ENCODE peak calls at places on chromosomes 16 and 17, in ten cellular contexts. L is cardiac muscle cell, C is colonic mucosa, D is psoas muscle, M is gastrocnemius medialis, X is thoracic aorta, K is dorsolateral prefrontal cortex, U is breast epithelium, R is IMR-90, V is PC-9. B is an unnamed sample.

GRCh38 chr16:22192261-22193133 is 13.6 kb upstream of the EEF2K start:
- DNase-seq in C (peak; percentile 84), D (peak; percentile 86), K (peak; percentile 65), L (peak; percentile 26), R (peak; percentile 91), U (peak; percentile 78), X (peak; percentile 22), V (peak; percentile 46), M (peak; percentile 84), B (peak; percentile 82)

GRCh38 chr16:2388875-2389433 is 40.3 kb upstream of the CCNF start:
- DNase-seq in V (no peak), D (no peak), L (no peak), U (no peak), K (no peak), X (no peak), R (peak; percentile 82), C (peak; percentile 17), M (no peak), B (no peak)

GRCh38 chr17:48545022-48545376 is at the start of gene HOXB2:
- DNase-seq in X (no peak), V (no peak), M (no peak), D (no peak), R (peak; percentile 77), C (no peak), L (peak; percentile 67), U (no peak), K (no peak), B (no peak)

GRCh38 chr17:65530985-65531507 is 30.4 kb downstream of the AXIN2 start:
- DNase-seq in C (no peak), K (no peak), U (no peak), R (peak; percentile 88), M (no peak), D (no peak), V (peak; percentile 16), L (peak; percentile 48), X (no peak), B (no peak)

GRCh38 chr17:6084226-6085161 is 14.3 kb downstream of the WSCD1 start:
- DNase-seq in V (no peak), D (peak; percentile 80), K (peak; percentile 92), L (no peak), R (no peak), M (peak; percentile 76), C (no peak), U (no peak), X (no peak), B (no peak)

GRCh38 chr17:44829558-44830358 is at the start of gene GJC1:
- DNase-seq in D (no peak), U (no peak), M (no peak), K (no peak), V (no peak), R (no peak), X (no peak), C (no peak), L (peak; percentile 61), B (no peak)

GRCh38 chr16:10256855-10257641 is 74.8 kb upstream of the GRIN2A start:
- DNase-seq in D (peak; percentile 26), L (peak; percentile 53), C (peak; percentile 27), K (no peak), U (peak; percentile 55), X (no peak), R (no peak), M (no peak), V (no peak), B (no peak)

GRCh38 chr16:50645858-50646257 is 35.3 kb downstream of the SNX20 start:
- DNase-seq in R (no peak), U (no peak), K (no peak), C (no peak), X (no peak), L (no peak), V (no peak), M (no peak), D (no peak), B (no peak)

DNA sequence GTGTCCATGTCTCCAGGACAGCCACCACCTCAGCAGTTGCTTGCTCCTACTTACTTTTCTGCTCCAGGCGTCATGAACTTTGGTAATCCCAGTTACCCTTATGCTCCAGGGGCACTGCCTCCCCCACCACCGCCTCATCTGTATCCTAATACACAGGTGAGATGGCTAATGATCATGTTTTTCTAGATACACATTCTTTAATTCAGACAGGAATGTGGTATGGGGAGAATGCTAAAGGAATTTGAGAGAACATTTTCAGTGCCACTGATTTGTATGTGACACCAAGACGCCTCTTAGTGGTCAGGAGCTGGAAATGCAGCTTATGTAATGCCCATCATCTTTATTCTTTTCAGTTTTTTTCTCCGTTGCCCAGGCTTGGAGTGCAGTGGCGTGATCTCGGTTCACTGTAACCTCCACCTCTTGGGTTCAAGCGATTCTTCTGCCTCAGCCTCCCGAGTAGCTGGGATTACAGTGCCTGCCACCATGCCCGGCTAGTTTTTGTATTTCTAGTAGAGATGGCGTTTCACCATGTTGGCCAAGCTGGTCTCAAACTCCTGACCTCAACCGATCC is 8.9 kb upstream of the RAPGEFL1 start:
- DNase-seq in V (peak; percentile 92), U (no peak), M (no peak), C (peak; percentile 41), L (peak; percentile 78), R (peak; percentile 69), D (no peak), X (no peak), K (no peak), B (no peak)
- TF ChIP-seq CTCF in V (peak; percentile 90), U (peak; percentile 95), M (peak; percentile 84), C (peak; percentile 74), L (peak; percentile 70), R (peak; percentile 76), D (peak; percentile 81), X (peak; percentile 83), K (peak; percentile 85), B (peak; percentile 86)

GRCh38 chr16:1174477-1175357 is 21.8 kb downstream of the CACNA1H start:
- DNase-seq in C (no peak), L (no peak), K (no peak), M (no peak), D (no peak), R (peak; percentile 51), V (no peak), X (no peak), U (no peak), B (no peak)

GRCh38 chr16:1177053-1177452 is 24.1 kb downstream of the CACNA1H start:
- DNase-seq in V (no peak), K (no peak), X (no peak), D (no peak), R (no peak), M (no peak), U (no peak), L (no peak), C (no peak), B (no peak)

GRCh38 chr16:1175566-1176279 is 22.8 kb downstream of the CACNA1H start:
- DNase-seq in V (no peak), K (no peak), D (no peak), M (no peak), R (peak; percentile 52), L (no peak), X (no peak), C (no peak), U (no peak), B (no peak)

GRCh38 chr16:1177750-1178149 is 24.8 kb downstream of the CACNA1H start:
- DNase-seq in R (no peak), X (no peak), D (no peak), M (no peak), U (no peak), K (no peak), C (no peak), L (no peak), V (no peak), B (no peak)

DNA sequence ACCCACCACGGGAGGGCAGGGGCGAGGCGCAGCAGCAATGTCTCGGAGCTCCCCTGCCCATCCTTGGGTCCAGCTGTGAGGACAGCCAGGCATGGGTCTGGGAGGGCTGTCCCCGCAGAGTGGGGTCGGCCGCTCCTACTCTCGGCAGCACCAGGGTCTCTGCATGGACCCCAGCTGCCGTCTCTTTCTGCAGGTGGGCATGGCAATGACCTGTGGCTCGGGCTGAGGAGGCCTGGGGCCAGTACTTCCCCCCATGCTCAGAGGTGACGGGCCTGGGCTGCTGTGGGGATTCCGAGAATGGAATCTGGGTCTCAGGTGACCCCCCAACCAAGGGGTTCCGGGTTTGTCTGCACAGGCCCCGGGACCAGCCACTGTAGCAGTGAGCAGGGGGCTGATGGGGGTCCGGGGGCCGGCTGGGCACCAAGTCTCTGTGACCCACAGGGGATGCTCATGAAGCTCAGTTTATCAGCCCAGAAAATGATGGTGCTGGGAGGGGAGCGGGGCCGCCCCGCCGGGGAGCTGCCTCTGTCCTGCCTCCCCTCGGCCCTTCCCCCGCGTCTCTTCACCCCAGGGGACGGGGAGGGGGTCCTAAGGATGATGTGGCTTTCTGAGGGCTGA is 23.5 kb downstream of the CACNA1H start:
- DNase-seq in C (no peak), R (no peak), V (no peak), D (no peak), U (no peak), L (no peak), K (no peak), M (no peak), X (no peak), B (no peak)
- H3K27ac ChIP-seq in C (no peak overlapping the region), R (no peak overlapping the region), V (no peak overlapping the region), D (no peak overlapping the region), U (no peak overlapping the region), L (no peak overlapping the region), K (no peak overlapping the region), M (no peak overlapping the region), X (no peak overlapping the region), B (no peak overlapping the region)

DNA sequence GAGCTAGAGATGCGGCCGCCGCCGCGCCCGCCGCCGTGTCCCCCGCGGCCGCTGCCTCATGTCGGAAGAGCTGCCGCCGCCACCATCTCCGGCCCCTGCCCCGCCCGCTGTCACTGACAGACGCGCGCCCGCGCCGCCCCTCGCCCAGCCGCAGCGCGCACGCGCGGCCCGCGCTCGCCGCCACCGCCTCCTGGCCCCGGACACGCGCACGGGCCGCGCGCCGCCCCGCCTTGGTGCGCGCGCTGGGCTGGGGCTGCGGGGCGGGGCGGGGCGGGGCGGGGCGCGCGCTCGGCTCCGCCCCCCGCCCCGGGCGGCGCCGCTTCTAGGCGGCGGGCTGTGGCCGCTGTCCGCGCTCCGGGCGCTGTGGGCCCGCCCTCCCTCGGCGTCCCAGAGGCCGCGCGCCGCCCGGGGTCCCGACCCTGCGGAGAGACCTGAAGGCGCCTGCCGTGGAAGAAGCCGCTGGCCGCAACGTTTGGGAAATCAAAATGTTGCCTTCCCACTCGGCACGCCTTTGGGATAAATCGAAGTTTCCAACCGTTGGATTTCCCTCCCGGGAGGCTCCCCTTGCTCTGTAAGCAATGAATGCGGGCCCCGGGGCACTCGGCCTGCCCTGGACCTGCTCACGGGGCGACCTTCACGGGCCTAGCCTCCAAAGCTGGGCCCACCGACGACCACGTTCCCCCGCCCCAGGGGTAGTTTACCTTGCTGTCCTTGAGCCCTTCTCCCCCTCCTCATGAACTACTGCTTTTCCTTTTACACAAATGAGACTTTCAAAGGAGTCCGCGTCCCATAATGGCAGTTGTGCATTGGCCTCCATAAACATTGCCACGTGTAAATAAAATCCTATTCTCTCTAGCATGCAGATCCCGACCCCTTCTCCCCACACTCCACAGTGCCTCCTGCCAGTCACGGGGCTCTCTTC is at the start of gene ADCY9:
- DNase-seq in L (peak; percentile 93), R (peak; percentile 73), V (no peak), C (peak; percentile 73), K (peak; percentile 65), X (no peak), U (peak; percentile 61), M (peak; percentile 64), D (peak; percentile 86), B (peak; percentile 74)
- H3K4me3 ChIP-seq in L (peak within 1 kb of the TSS; percentile 45), R (peak within 1 kb of the TSS; percentile 66), V (peak within 1 kb of the TSS; percentile 56), C (peak within 1 kb of the TSS; percentile 59), K (peak within 1 kb of the TSS; percentile 75), X (peak within 1 kb of the TSS; percentile 80), U (peak within 1 kb of the TSS; percentile 72), M (peak within 1 kb of the TSS; percentile 67), D (peak within 1 kb of the TSS; percentile 83), B (peak within 1 kb of the TSS; percentile 62)

GRCh38 chr17:41779954-41780353 is 6.6 kb downstream of the JUP start:
- DNase-seq in D (no peak), L (no peak), K (no peak), X (no peak), M (no peak), V (no peak), C (no peak), U (no peak), R (no peak), B (no peak)

GRCh38 chr17:41775394-41776226 is 10.9 kb downstream of the JUP start:
- DNase-seq in L (no peak), D (no peak), U (no peak), C (peak; percentile 80), K (peak; percentile 68), X (no peak), R (no peak), V (no peak), M (peak; percentile 60), B (no peak)

GRCh38 chr17:41773731-41774193 is 12.7 kb downstream of the JUP start:
- DNase-seq in M (no peak), L (peak; percentile 20), X (no peak), C (peak; percentile 41), D (no peak), U (no peak), V (no peak), R (peak; percentile 23), K (no peak), B (no peak)

GRCh38 chr17:41777579-41778188 is 8.8 kb downstream of the JUP start:
- DNase-seq in U (peak; percentile 85), L (no peak), X (no peak), R (peak; percentile 96), D (peak; percentile 68), K (no peak), M (peak; percentile 48), C (peak; percentile 80), V (peak; percentile 58), B (peak; percentile 72)

DNA sequence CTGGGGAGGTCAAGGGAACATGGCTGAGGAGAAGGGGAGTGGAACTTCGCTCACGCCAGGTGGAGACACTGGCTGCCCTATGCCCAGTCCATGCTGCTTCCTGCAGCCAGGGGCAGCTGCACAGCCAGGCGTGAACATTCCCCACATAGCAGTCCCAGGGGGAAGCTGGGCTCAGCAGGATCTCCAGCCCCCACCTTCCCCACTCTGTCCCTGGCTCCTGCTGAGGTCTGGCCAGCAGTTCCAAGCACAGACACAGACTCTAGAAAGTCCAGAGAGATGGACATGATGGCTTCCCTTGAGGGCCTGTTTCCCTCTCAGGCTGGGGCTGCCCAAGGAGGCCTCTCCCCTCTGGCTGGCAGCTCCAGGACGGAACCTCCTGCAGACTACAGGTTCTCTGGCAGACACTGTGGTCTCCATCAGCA is 9.3 kb downstream of the JUP start:
- DNase-seq in D (peak; percentile 49), L (peak; percentile 25), C (no peak), M (peak; percentile 29), K (no peak), X (no peak), U (no peak), R (no peak), V (no peak), B (no peak)
- TF ChIP-seq CTCF in D (peak; percentile 37), L (peak; percentile 35), C (peak; percentile 11), M (peak; percentile 69), K (peak; percentile 10), X (peak; percentile 41), U (no peak), R (no peak), V (no peak), B (no peak)